ENCODE peak calls at places on chromosomes 2 and 18, in four cellular contexts. F, S, Y and L are unnamed samples.
A peak's percentile ranks its signal among the peaks of the same experiment; 100 is the strongest.

GRCh38 chr2:60550984-60551240 is 2.5 kb downstream of the BCL11A start:
- DNase-seq in F (no peak), S (no peak), Y (no peak), L (no peak)

GRCh38 chr2:45067859-45068642 is 58.8 kb upstream of the SIX2 start:
- DNase-seq in Y (no peak), S (peak; percentile 63), F (no peak), L (no peak)

GRCh38 chr2:70746076-70746475 is 21.9 kb downstream of the ADD2 start:
- DNase-seq in F (no peak), Y (no peak), S (no peak), L (no peak)

GRCh38 chr2:232310189-232310588 is 68.4 kb upstream of the ALPP start:
- DNase-seq in F (no peak), S (no peak), Y (no peak), L (no peak)

GRCh38 chr2:48007699-48008268 is 101.5 kb upstream of the FBXO11 start:
- DNase-seq in S (no peak), Y (no peak), F (no peak), L (no peak)

GRCh38 chr2:182117203-182117602 is 131.6 kb downstream of the PPP1R1C start:
- DNase-seq in F (no peak), S (no peak), Y (no peak), L (no peak)

GRCh38 chr2:151851761-151852160 is 23.5 kb upstream of the ARL5A start:
- DNase-seq in S (no peak), F (no peak), Y (no peak), L (no peak)

GRCh38 chr18:9216459-9216858 is 79.9 kb downstream of the ANKRD12 start:
- DNase-seq in Y (no peak), S (no peak), F (no peak), L (no peak)

DNA sequence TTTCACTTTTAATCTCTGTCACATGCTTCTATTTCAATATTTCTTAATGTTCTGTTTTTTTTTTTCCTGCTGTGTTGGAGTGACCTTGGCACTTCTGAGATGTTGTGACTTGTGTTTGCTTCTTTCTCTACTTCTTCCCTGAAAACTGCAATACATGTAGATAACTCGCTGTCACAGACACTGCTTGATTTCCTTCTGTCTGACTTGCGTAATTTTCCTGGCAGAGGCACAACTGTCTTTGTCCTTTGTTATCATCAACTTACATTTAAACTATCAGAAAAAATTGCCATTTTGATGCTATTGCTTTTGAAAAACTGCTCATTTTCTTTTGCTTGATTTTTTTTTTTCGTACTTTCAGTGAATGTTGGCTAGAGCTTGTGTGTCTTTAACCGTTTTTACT is 69.0 kb downstream of the BABAM2 start:
- DNase-seq in Y (no peak), S (peak; percentile 75), F (peak; percentile 78), L (no peak)
- H3K4me3 ChIP-seq in Y (no peak overlapping the region), S (no peak overlapping the region), F (no peak overlapping the region), L (no peak overlapping the region)

DNA sequence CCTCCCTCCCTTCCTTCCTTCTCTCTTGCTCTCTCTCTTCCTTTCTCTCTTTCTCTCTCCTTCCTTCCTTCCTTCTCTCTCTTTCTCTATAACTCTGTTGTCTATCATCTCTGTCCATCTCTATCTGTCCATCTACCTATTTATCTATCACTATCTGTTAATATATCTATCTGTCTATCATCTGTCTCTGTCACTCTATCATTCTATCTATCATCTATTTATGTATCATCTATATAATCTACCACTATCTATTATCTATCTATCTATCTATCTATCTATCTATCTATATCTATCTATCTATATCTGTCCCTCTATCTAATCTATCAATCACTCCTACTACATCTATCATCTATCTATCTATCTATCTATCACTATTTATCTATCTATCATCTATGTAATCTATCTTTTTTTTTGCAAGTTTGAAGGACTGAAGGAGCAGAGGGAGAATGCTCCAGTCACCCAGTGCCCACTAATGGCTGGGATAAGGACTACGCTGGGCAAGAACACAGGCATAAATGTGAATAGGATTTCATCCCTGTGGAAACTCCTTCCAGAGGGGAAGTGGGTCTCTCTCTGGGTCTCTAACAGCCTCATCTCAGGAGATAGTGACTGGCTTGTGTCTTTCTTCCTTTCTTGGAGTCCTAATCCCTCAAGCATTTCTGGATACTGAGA is 427.0 kb downstream of the LPIN1 start:
- DNase-seq in Y (no peak), F (no peak), S (peak; percentile 28), L (no peak)
- TF ChIP-seq CTCF in Y (no peak), F (no peak), S (peak; percentile 48), L (no peak)

GRCh38 chr2:238875161-238875530 is 27.3 kb downstream of the TWIST2 start:
- DNase-seq in S (peak; percentile 76), F (peak; percentile 52), Y (no peak), L (no peak)
- H3K4me3 ChIP-seq in S (no peak overlapping the region), F (no peak overlapping the region), Y (no peak overlapping the region), L (no peak overlapping the region)

GRCh38 chr2:165307317-165307716 is 68.1 kb downstream of the SCN2A start:
- DNase-seq in Y (no peak), F (no peak), S (no peak), L (no peak)

GRCh38 chr2:165313448-165313847 is 74.2 kb downstream of the SCN2A start:
- DNase-seq in S (no peak), Y (no peak), F (no peak), L (no peak)

GRCh38 chr2:165312999-165313398 is 73.8 kb downstream of the SCN2A start:
- DNase-seq in Y (no peak), F (no peak), S (no peak), L (no peak)

GRCh38 chr2:165311949-165312348 is 72.7 kb downstream of the SCN2A start:
- DNase-seq in Y (no peak), S (no peak), F (no peak), L (no peak)
- TF ChIP-seq CTCF in Y (no peak), S (no peak), F (no peak), L (no peak)

DNA sequence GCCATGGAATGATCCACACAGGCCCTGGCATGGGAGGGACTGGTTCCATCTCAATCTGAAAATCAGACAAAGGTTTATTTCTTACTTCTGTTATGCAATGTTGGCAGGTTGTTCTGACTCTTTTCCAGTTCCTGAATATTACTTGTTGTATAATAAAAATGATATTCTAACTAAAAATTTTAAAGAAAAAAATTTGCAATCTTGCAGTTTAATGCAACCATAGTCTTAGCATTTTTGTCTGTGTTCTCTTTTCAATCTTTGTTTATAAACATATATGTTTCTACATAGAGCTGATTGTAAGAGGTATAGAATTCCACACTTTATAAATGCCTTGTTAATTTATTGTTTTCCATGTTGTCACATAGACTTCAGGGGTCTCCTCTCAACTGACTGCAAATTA is 143.4 kb downstream of the RPIA start:
- DNase-seq in S (no peak), F (no peak), Y (no peak), L (no peak)
- H3K4me3 ChIP-seq in S (no peak overlapping the region), F (no peak overlapping the region), Y (no peak overlapping the region), L (no peak overlapping the region)

GRCh38 chr2:189179607-189179979 is at the start of gene COL5A2:
- DNase-seq in F (peak; percentile 62), Y (no peak), S (peak; percentile 94), L (no peak)
- TF ChIP-seq CTCF in F (no peak), Y (no peak), S (no peak), L (no peak)

GRCh38 chr2:107585851-107586250 is 240.8 kb upstream of the RGPD4 start:
- DNase-seq in S (peak; percentile 67), F (no peak), Y (no peak), L (no peak)
- H3K4me3 ChIP-seq in S (no peak overlapping the region), F (no peak overlapping the region), Y (no peak overlapping the region), L (no peak overlapping the region)